ENCODE peak calls at places on chromosomes 13 and 19, in four cellular contexts. S is HepG2, R is SK-N-SH, F is K562. O is an unnamed sample.

GRCh38 chr13:51019026-51019425 is 92.0 kb downstream of the C13orf42 start:
- DNase-seq in F (no peak), R (no peak), S (no peak), O (no peak)

GRCh38 chr19:49058592-49058991 is 1.0 kb upstream of the CGB7 start:
- DNase-seq in S (no peak), R (peak; percentile 66), F (peak; percentile 72), O (no peak)

GRCh38 chr13:39565036-39565949 is 37.7 kb downstream of the LHFPL6 start:
- DNase-seq in F (no peak), R (no peak), S (peak; percentile 1), O (no peak)

GRCh38 chr13:84121456-84121855 is 239.2 kb upstream of the SLITRK1 start:
- DNase-seq in S (no peak), F (no peak), R (no peak), O (no peak)

GRCh38 chr19:39828015-39828633 is 5.8 kb downstream of the DYRK1B start:
- DNase-seq in R (no peak), F (no peak), S (no peak), O (no peak)

GRCh38 chr13:113645329-113645728 is 12.7 kb downstream of the ATP4B start:
- DNase-seq in F (no peak), R (no peak), S (no peak), O (no peak)

GRCh38 chr19:13022859-13023636 is 27.8 kb downstream of the NFIX start:
- DNase-seq in F (peak; percentile 76), S (peak; percentile 79), R (peak; percentile 87), O (no peak)

GRCh38 chr19:17293605-17294004 is 9.6 kb downstream of the ABHD8 start:
- DNase-seq in S (no peak), R (no peak), F (no peak), O (no peak)

GRCh38 chr13:61727714-61728275 is 312.1 kb upstream of the PCDH20 start:
- DNase-seq in F (no peak), S (no peak), R (no peak), O (no peak)

GRCh38 chr13:99165753-99166587 is 34.7 kb upstream of the UBAC2 start:
- DNase-seq in F (no peak), S (no peak), R (no peak), O (no peak)

GRCh38 chr13:110711778-110712070 is 1.8 kb upstream of the ING1 start:
- DNase-seq in S (peak; percentile 39), F (no peak), R (no peak), O (no peak)

GRCh38 chr13:41941174-41941573 is 19.7 kb downstream of the VWA8 start:
- DNase-seq in F (no peak), S (no peak), R (no peak), O (no peak)

GRCh38 chr19:32416749-32417469 is 11.3 kb downstream of the DPY19L3 start:
- DNase-seq in R (no peak), F (no peak), S (no peak), O (no peak)

GRCh38 chr19:42529248-42529764 is 1.0 kb upstream of the CEACAM1 start:
- DNase-seq in S (peak; percentile 78), R (peak; percentile 77), F (peak; percentile 72), O (no peak)

GRCh38 chr19:18418725-18419194 is 438 bp upstream of the SSBP4 start:
- DNase-seq in F (peak; percentile 32), R (no peak), S (no peak), O (no peak)

GRCh38 chr19:19997656-19998268 is 41.5 kb downstream of the ZNF682 start:
- DNase-seq in F (no peak), R (peak; percentile 47), S (no peak), O (no peak)

GRCh38 chr19:36572593-36573019 is 486 bp downstream of the ZNF529 start:
- DNase-seq in R (no peak), F (no peak), S (no peak), O (no peak)

GRCh38 chr19:3029070-3029923 is at the start of gene TLE2:
- DNase-seq in S (no peak), R (peak; percentile 69), F (peak; percentile 73), O (no peak)

GRCh38 chr19:5047251-5047935 is 78.5 kb downstream of the KDM4B start:
- DNase-seq in S (no peak), R (no peak), F (no peak), O (no peak)
- TF ChIP-seq NFIC in S (no peak), R (no peak), F (no peak), O (no peak)

GRCh38 chr13:81425286-81425685 is 1084.4 kb upstream of the SPRY2 start:
- DNase-seq in S (no peak), F (no peak), R (no peak), O (no peak)
- TF ChIP-seq NFIC in S (no peak), F (no peak), R (no peak), O (no peak)

DNA sequence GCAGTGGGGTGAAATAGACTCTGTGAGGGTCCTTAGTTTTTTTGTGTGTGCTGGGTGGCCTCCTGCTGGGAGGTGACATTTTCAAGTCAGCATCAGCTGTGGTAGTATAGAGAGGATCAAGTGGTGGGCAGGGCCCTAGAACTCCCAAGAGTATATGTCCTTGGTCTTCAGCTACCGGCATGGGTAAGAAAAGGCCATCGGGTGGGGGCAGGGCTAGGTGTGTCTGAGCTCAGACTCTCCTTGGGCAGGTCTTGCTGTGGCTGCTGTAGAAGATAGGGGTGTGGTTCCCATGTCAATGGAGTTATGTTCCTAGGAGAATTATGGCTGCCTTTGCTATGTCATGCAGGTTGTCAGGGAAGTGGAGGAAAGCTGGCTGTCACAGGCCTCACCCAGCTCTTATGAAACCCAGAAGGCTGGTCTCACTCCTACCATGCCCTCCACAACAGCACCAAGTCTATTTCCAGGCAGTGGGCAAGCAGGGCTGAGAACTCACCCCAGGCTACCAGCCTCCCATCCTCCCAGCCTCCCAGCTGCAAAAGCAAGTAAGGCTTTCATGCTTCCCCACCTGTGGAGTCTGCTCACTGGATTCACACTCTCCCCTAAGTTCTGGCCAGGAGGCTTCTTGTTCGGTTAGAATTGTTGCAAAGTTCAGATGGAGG is 130.6 kb upstream of the SOX1 start:
- DNase-seq in F (no peak), R (no peak), S (no peak), O (no peak)
- TF ChIP-seq NFIC in F (no peak), R (no peak), S (no peak), O (no peak)

DNA sequence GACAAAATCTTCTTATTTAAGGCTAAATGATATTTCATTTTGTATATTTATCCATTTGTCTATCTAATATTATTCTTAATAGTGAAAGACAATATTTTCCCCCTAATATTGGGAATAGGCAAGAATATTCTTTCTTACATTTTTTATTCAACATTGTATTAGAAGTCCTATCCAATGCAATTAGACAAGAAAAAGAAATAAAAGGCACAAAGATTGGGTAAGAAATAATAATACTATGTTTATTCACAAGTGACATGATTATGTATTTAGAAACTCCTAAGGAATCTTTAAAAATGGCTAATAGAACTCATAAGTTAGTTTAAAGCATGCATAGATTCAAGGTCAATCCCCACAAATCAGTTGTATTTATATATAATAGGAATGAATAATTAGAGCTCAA is 11.3 kb upstream of the CRYL1 start:
- DNase-seq in F (no peak), S (no peak), R (no peak), O (no peak)
- TF ChIP-seq NFIC in F (no peak), S (no peak), R (no peak), O (no peak)

DNA sequence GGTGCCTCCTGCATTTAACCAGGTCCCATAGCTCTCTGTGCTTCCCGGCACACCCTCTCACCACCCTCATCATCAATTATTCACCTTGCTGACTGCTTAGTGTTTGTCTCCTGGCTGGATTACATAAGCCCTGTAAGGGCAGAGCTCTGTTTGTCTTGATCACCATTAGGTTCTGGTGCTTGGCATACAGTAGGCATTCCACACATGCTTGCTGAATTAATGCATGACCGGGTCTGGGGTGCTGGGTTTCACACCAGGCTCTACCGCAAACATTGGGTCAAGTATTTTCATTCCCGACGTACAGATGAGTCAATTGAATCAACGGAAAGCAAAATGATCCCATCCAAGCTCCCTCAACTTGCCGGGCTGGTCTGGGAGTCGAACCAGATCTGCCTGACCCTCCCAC is 28.5 kb downstream of the VAV1 start:
- DNase-seq in S (peak; percentile 19), R (no peak), F (no peak), O (no peak)
- TF ChIP-seq NFIC in S (no peak), R (no peak), F (no peak), O (no peak)